ENCODE peak calls at places on chromosomes 16 and 17, in eight cellular contexts. I is ovary, O is stomach, F is A549, K is K562, H is SK-N-SH, B is tibial nerve, C is esophagus muscularis mucosa. V is an unnamed sample.

GRCh38 chr17:58303981-58304734 is 23.4 kb upstream of the MPO start:
- DNase-seq in B (no peak), H (peak), C (peak), I (no peak), O (peak), F (peak), K (peak), V (peak)

GRCh38 chr16:56617212-56618085 is 8.1 kb upstream of the MT1E start:
- DNase-seq in C (no peak), H (no peak), I (peak), K (no peak), O (peak), B (no peak), F (no peak), V (peak)

GRCh38 chr16:15650019-15650697 is at the start of gene NDE1:
- DNase-seq in C (peak), B (peak), I (peak), O (peak), K (peak), F (peak), H (peak), V (peak)

GRCh38 chr16:85459529-85460251 is 153.4 kb upstream of the GSE1 start:
- DNase-seq in K (peak), F (no peak), O (peak), B (no peak), C (no peak), H (no peak), I (peak), V (no peak)

GRCh38 chr16:813204-813915 is 12.8 kb upstream of the GNG13 start:
- DNase-seq in O (no peak), C (no peak), F (peak), B (no peak), I (no peak), H (peak), K (peak), V (peak)

GRCh38 chr17:69336580-69336979 is 9.6 kb upstream of the ABCA5 start:
- DNase-seq in O (no peak), H (no peak), K (no peak), B (no peak), I (no peak), C (no peak), F (no peak), V (no peak)

GRCh38 chr16:85372627-85373372 is 240.3 kb upstream of the GSE1 start:
- DNase-seq in C (no peak), B (no peak), H (no peak), O (peak), I (no peak), F (no peak), K (peak), V (peak)

GRCh38 chr17:73394523-73395450 is 83.0 kb upstream of the CDC42EP4 start:
- DNase-seq in F (no peak), C (no peak), K (no peak), O (no peak), I (no peak), H (no peak), B (no peak), V (no peak)

GRCh38 chr17:42097691-42098661 is at the start of gene ZNF385C:
- DNase-seq in O (peak), F (no peak), I (peak), K (peak), B (no peak), H (peak), C (no peak), V (peak)

GRCh38 chr17:29021251-29021650 is 15.4 kb upstream of the SEZ6 start:
- DNase-seq in O (no peak), I (no peak), F (no peak), B (no peak), H (no peak), K (no peak), C (no peak), V (no peak)

GRCh38 chr17:44499722-44500121 is 3.5 kb downstream of the GPATCH8 start:
- DNase-seq in C (no peak), H (no peak), I (no peak), F (no peak), K (no peak), O (no peak), B (no peak), V (no peak)

GRCh38 chr17:72150632-72151460 is 30.0 kb downstream of the SOX9 start:
- DNase-seq in C (no peak), O (no peak), I (no peak), H (no peak), B (no peak), F (peak), K (no peak), V (no peak)

GRCh38 chr17:44191941-44192496 is 5.2 kb downstream of the TMUB2 start:
- DNase-seq in C (no peak), I (no peak), K (no peak), H (no peak), F (no peak), O (no peak), B (no peak), V (no peak)

GRCh38 chr17:73430848-73431247 is 119.0 kb upstream of the CDC42EP4 start:
- DNase-seq in O (no peak), K (no peak), B (no peak), F (no peak), H (no peak), I (no peak), C (no peak), V (no peak)

GRCh38 chr17:33667671-33668070 is 374.6 kb upstream of the ASIC2 start:
- DNase-seq in B (no peak), H (no peak), K (peak), C (no peak), F (no peak), I (no peak), O (no peak), V (no peak)

GRCh38 chr16:77789646-77790370 is 1.4 kb downstream of the VAT1L start:
- DNase-seq in I (no peak), B (no peak), F (no peak), H (no peak), O (no peak), C (no peak), K (no peak), V (no peak)

GRCh38 chr16:1201444-1201843 is 23.6 kb downstream of the TPSG1 start:
- DNase-seq in H (no peak), F (no peak), O (no peak), C (no peak), B (no peak), I (no peak), K (no peak), V (no peak)

GRCh38 chr17:49600949-49601348 is 25.3 kb downstream of the NXPH3 start:
- DNase-seq in C (no peak), I (no peak), F (no peak), B (no peak), H (no peak), K (no peak), O (no peak), V (no peak)

DNA sequence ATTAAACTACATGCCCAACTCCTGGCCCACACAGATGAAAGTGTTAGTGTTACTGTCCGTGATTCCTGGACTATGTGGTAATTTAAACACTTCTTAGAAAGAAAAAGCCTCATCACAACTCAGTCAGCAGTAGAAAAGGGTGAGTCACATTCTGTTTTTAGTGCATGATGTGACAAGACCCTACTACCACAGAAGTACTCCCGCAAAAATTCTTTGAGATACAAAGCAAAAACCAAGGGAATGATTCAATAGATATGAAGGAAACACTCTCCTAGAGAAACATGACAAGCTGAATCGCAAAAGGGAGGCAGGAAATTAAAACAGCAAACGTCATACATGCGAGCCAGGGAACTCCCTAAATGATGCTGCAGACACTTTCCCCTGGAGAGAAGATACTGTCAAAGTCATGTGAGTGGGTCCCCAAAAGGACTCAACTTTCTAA is 14.4 kb downstream of the SNN start:
- DNase-seq in I (no peak), H (no peak), C (no peak), O (no peak), B (no peak), K (no peak), F (no peak), V (no peak)
- TF ChIP-seq EP300 in I (no peak), H (no peak), C (no peak), O (no peak), B (no peak), K (no peak), F (no peak), V (no peak)

GRCh38 chr16:17447273-17447672 is 23.5 kb downstream of the XYLT1 start:
- DNase-seq in B (no peak), F (no peak), C (no peak), K (no peak), H (no peak), I (no peak), O (no peak), V (no peak)

GRCh38 chr16:17451835-17452234 is 18.9 kb downstream of the XYLT1 start:
- DNase-seq in F (no peak), K (no peak), O (no peak), B (no peak), C (no peak), H (no peak), I (no peak), V (no peak)

GRCh38 chr16:17446661-17447060 is 24.1 kb downstream of the XYLT1 start:
- DNase-seq in H (no peak), I (no peak), C (no peak), O (no peak), K (no peak), B (no peak), F (no peak), V (no peak)

GRCh38 chr16:17450291-17450690 is 20.5 kb downstream of the XYLT1 start:
- DNase-seq in C (no peak), I (no peak), K (no peak), O (no peak), H (no peak), F (no peak), B (no peak), V (no peak)

DNA sequence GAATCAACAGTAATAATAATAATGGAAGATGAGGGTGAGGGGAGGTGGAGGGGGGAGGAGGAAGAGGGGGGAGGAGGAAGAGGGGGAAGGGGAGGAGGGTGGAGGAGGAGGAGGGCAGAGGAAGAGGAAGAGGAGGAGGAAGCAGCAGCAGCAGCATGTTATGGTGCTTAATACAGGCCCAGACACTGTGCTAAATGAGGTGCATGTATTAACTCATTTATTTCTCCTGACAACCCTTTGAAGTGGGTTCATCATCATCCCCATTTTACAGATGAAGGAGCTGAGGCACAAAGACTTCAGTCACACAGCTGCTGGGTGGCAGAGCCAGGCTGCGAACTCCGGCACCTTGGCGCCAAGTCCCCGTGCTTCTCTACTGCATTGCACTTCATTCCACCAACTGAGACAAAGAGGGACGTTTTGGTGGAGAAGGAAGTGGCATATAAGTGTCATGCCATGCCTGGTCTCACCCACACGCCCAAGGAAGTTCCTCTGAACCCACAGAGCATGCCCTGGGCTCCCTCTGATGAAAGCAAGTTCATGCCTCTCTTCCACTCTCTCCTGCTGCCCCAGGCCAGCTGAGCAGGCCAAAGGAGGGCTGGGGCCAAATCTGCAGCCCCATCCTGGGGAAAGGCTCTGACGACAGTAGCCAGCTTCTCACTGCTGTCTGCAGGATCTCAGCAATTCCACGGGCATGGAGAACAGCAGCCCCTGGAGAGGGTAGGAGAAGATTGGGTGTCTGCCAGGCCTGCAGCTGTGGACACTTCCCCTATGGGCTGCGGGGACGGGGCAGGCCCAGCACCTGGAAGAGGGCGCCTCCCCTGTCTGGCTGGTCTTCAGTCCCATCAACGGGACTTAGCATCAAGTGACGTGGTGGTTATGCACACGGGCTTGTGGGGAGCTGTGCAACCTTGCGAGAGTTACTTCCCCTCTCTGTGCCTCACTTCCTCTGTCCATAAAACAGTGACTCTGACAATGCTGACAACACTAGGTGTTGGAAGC is 21.8 kb downstream of the XYLT1 start:
- DNase-seq in H (peak), O (no peak), I (no peak), B (no peak), F (no peak), C (no peak), K (no peak), V (peak)
- TF ChIP-seq EP300 in H (no peak), O (no peak), I (no peak), B (no peak), F (no peak), C (no peak), K (no peak), V (no peak)

DNA sequence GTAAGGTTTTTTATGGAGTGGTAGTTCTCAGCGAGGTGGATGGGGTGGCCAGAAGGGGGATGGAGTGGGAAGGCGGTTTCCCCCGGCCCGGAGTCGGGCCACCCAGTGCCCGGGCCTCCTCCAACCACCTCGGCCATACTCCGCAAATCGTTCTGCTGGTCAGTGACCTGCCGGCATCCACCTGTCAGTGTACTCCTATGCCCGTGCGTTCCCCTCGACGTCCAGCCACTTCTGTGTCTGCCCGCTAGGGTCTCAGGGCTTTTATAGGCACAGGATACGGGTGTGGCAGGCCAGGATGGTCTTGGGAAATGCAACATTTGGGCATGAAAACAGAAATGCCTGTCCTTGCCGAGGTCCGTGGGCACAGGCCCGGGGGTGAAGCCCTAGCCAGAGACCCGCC is 19.3 kb upstream of the ASGR2 start:
- DNase-seq in F (no peak), K (no peak), B (no peak), O (no peak), C (no peak), H (no peak), I (no peak), V (no peak)
- TF ChIP-seq EP300 in F (no peak), K (no peak), B (no peak), O (no peak), C (no peak), H (no peak), I (no peak), V (no peak)

DNA sequence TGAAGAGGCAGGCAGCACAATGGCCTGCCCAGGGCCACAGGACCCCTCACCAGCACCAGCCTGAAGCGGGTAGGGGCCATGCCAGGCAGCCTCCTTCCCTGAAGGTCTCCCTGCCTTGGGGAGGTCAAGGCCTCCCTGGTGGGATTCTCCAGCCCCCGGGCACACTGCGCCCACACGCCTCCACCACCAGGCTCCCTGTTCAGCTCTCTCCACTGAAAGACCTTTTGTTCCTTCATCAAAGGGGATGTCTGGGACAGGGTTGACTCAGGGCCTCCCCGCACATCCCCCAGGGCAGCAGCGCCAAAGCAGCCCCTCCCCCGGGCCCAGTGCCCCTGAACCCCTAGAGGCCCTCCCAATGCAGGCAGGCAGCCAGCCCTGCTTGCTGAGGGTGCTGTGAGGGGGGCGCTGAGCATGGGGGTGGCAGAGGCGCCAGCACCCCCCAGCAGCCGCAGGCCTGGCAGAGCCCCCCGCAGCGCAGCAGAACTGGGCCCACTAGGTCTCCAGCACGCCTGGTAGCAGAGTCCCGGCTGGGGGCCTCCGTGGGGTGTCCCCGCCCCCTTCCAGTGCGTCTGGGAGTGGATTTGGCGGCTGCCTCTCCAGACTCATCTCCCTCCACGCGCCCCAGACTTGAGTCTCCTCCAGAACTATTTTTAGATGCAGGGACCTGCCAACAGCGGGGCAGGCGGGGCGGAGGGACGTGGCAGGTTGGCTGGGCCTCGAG is 13.1 kb downstream of the BCAR1 start:
- DNase-seq in O (peak), F (no peak), B (peak), C (peak), H (peak), K (no peak), I (peak), V (peak)
- TF ChIP-seq EP300 in O (no peak), F (no peak), B (no peak), C (no peak), H (no peak), K (no peak), I (no peak), V (no peak)

DNA sequence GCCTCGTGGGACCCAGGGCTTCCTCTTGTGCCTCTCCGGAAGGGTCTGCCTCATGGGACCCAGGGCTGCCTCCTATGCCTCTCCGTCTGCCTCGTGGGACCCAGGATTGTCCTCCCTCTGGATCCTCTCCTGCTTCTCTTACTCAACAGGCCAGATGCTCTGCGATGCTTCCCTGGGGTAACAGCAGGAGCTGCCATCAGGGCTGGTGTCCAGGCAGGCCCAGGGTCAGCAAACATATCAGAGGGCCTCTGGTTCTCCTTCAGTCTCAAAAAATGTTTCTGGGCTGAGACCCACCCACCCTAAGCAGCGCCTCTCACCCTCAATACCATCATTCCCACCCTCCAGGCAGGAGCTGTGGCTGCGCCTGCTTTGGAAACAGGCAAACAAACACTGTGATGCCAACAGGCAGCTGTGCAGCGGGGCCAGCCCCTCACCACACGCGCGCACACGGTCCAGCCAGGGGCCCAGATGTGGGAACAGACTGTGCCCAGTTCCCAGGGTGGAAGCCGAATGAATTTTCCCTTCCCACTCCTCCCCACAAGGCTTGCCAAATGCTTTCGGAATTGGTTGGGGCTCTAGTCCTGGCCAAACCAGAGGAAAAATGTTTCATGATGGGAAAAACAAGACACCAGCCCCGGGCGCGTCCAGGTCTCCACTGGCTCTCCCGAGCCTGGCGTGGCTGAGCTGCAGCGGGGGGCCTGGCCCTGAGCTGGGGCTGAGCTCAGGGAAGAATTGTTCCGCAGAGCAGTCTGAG is 11.3 kb downstream of the TIMM22 start:
- DNase-seq in B (peak), K (no peak), C (no peak), H (peak), O (no peak), F (no peak), I (peak), V (no peak)
- TF ChIP-seq EP300 in B (no peak), K (no peak), C (no peak), H (no peak), O (no peak), F (no peak), I (no peak), V (no peak)

V was measured in upper lobe of left lung.